ENCODE peak calls at places on chromosomes 16 and 17, in ten cellular contexts. One of them, this sample, is unnamed.

GRCh38 chr17:559699-560378 is 154.8 kb downstream of the VPS53 start:
- DNase-seq in H1: no peak
- DNase-seq in right atrium auricular region: peak; percentile 79
- DNase-seq in body of pancreas: peak; percentile 14
- DNase-seq in cardiac fibroblast: peak; percentile 88
- DNase-seq in foreskin fibroblast: peak; percentile 93
- DNase-seq in brain microvascular endothelial cell: peak; percentile 80
- DNase-seq in H9: no peak
- DNase-seq in lower leg skin: no peak
- DNase-seq in ovary: no peak
- DNase-seq in this sample: peak; percentile 87

GRCh38 chr17:49984283-49984682 is 10.7 kb downstream of the DLX3 start:
- DNase-seq in H1: no peak
- DNase-seq in right atrium auricular region: no peak
- DNase-seq in body of pancreas: no peak
- DNase-seq in cardiac fibroblast: no peak
- DNase-seq in foreskin fibroblast: no peak
- DNase-seq in brain microvascular endothelial cell: no peak
- DNase-seq in H9: peak; percentile 68
- DNase-seq in lower leg skin: no peak
- DNase-seq in ovary: no peak
- DNase-seq in this sample: no peak

GRCh38 chr17:21214777-21215541 is 998 bp upstream of the TMEM11 start:
- DNase-seq in H1: no peak
- DNase-seq in right atrium auricular region: no peak
- DNase-seq in body of pancreas: no peak
- DNase-seq in cardiac fibroblast: peak; percentile 22
- DNase-seq in foreskin fibroblast: peak; percentile 53
- DNase-seq in brain microvascular endothelial cell: peak; percentile 22
- DNase-seq in H9: peak; percentile 69
- DNase-seq in lower leg skin: peak; percentile 89
- DNase-seq in ovary: peak; percentile 48
- DNase-seq in this sample: no peak

GRCh38 chr17:57294629-57295501 is 38.5 kb downstream of the MSI2 start:
- DNase-seq in H1: no peak
- DNase-seq in right atrium auricular region: no peak
- DNase-seq in body of pancreas: no peak
- DNase-seq in cardiac fibroblast: no peak
- DNase-seq in foreskin fibroblast: peak; percentile 36
- DNase-seq in brain microvascular endothelial cell: peak; percentile 29
- DNase-seq in H9: no peak
- DNase-seq in lower leg skin: no peak
- DNase-seq in ovary: no peak
- DNase-seq in this sample: no peak

GRCh38 chr17:79220715-79221291 is 146.2 kb downstream of the ENGASE start:
- DNase-seq in H1: no peak
- DNase-seq in right atrium auricular region: no peak
- DNase-seq in body of pancreas: no peak
- DNase-seq in cardiac fibroblast: no peak
- DNase-seq in foreskin fibroblast: peak; percentile 15
- DNase-seq in brain microvascular endothelial cell: no peak
- DNase-seq in H9: peak; percentile 88
- DNase-seq in lower leg skin: no peak
- DNase-seq in ovary: no peak
- DNase-seq in this sample: no peak

GRCh38 chr17:80169784-80170500 is at the start of gene CARD14:
- DNase-seq in H1: no peak
- DNase-seq in right atrium auricular region: no peak
- DNase-seq in body of pancreas: peak; percentile 40
- DNase-seq in cardiac fibroblast: no peak
- DNase-seq in foreskin fibroblast: no peak
- DNase-seq in brain microvascular endothelial cell: no peak
- DNase-seq in H9: peak; percentile 28
- DNase-seq in lower leg skin: no peak
- DNase-seq in ovary: no peak
- DNase-seq in this sample: no peak

GRCh38 chr17:18184143-18185007 is 747 bp downstream of the ALKBH5 start:
- DNase-seq in H1: no peak
- DNase-seq in right atrium auricular region: peak; percentile 75
- DNase-seq in body of pancreas: peak; percentile 64
- DNase-seq in cardiac fibroblast: peak; percentile 31
- DNase-seq in foreskin fibroblast: peak; percentile 73
- DNase-seq in brain microvascular endothelial cell: no peak
- DNase-seq in H9: peak; percentile 61
- DNase-seq in lower leg skin: peak; percentile 91
- DNase-seq in ovary: peak; percentile 61
- DNase-seq in this sample: no peak

GRCh38 chr16:1781254-1781653 is 1.1 kb downstream of the SPSB3 start:
- DNase-seq in H1: no peak
- DNase-seq in right atrium auricular region: no peak
- DNase-seq in body of pancreas: peak; percentile 12
- DNase-seq in cardiac fibroblast: no peak
- DNase-seq in foreskin fibroblast: no peak
- DNase-seq in brain microvascular endothelial cell: no peak
- DNase-seq in H9: no peak
- DNase-seq in lower leg skin: no peak
- DNase-seq in ovary: peak; percentile 41
- DNase-seq in this sample: no peak

GRCh38 chr17:46979023-46979870 is at the start of gene RPRML:
- DNase-seq in H1: no peak
- DNase-seq in right atrium auricular region: no peak
- DNase-seq in body of pancreas: peak; percentile 47
- DNase-seq in cardiac fibroblast: peak; percentile 32
- DNase-seq in foreskin fibroblast: peak; percentile 51
- DNase-seq in brain microvascular endothelial cell: no peak
- DNase-seq in H9: peak; percentile 77
- DNase-seq in lower leg skin: no peak
- DNase-seq in ovary: peak; percentile 30
- DNase-seq in this sample: no peak

GRCh38 chr17:65902165-65902564 is 289.8 kb downstream of the CEP112 start:
- DNase-seq in H1: no peak
- DNase-seq in right atrium auricular region: no peak
- DNase-seq in body of pancreas: no peak
- DNase-seq in cardiac fibroblast: no peak
- DNase-seq in foreskin fibroblast: no peak
- DNase-seq in brain microvascular endothelial cell: no peak
- DNase-seq in H9: no peak
- DNase-seq in lower leg skin: no peak
- DNase-seq in ovary: no peak
- DNase-seq in this sample: no peak

GRCh38 chr17:38361700-38362465 is 10.2 kb downstream of the SOCS7 start:
- DNase-seq in H1: no peak
- DNase-seq in right atrium auricular region: no peak
- DNase-seq in body of pancreas: no peak
- DNase-seq in cardiac fibroblast: no peak
- DNase-seq in foreskin fibroblast: no peak
- DNase-seq in brain microvascular endothelial cell: no peak
- DNase-seq in H9: no peak
- DNase-seq in lower leg skin: no peak
- DNase-seq in ovary: no peak
- DNase-seq in this sample: no peak

GRCh38 chr16:89048871-89049422 is 44.7 kb upstream of the ACSF3 start:
- DNase-seq in H1: no peak
- DNase-seq in right atrium auricular region: no peak
- DNase-seq in body of pancreas: no peak
- DNase-seq in cardiac fibroblast: no peak
- DNase-seq in foreskin fibroblast: no peak
- DNase-seq in brain microvascular endothelial cell: no peak
- DNase-seq in H9: no peak
- DNase-seq in lower leg skin: no peak
- DNase-seq in ovary: no peak
- DNase-seq in this sample: no peak

GRCh38 chr16:320206-320605 is 32.3 kb downstream of the AXIN1 start:
- DNase-seq in H1: no peak
- DNase-seq in right atrium auricular region: no peak
- DNase-seq in body of pancreas: no peak
- DNase-seq in cardiac fibroblast: no peak
- DNase-seq in foreskin fibroblast: no peak
- DNase-seq in brain microvascular endothelial cell: no peak
- DNase-seq in H9: no peak
- DNase-seq in lower leg skin: no peak
- DNase-seq in ovary: no peak
- DNase-seq in this sample: no peak

GRCh38 chr17:50425682-50426471 is at the start of gene ACSF2:
- DNase-seq in H1: peak; percentile 19
- DNase-seq in right atrium auricular region: peak; percentile 78
- DNase-seq in body of pancreas: peak; percentile 73
- DNase-seq in cardiac fibroblast: peak; percentile 61
- DNase-seq in foreskin fibroblast: peak; percentile 82
- DNase-seq in brain microvascular endothelial cell: peak; percentile 27
- DNase-seq in H9: peak; percentile 83
- DNase-seq in lower leg skin: peak; percentile 93
- DNase-seq in ovary: peak; percentile 77
- DNase-seq in this sample: no peak

GRCh38 chr17:79837888-79838540 is 1.2 kb downstream of the CBX4 start:
- DNase-seq in H1: no peak
- DNase-seq in right atrium auricular region: no peak
- DNase-seq in body of pancreas: peak; percentile 25
- DNase-seq in cardiac fibroblast: no peak
- DNase-seq in foreskin fibroblast: peak; percentile 70
- DNase-seq in brain microvascular endothelial cell: no peak
- DNase-seq in H9: no peak
- DNase-seq in lower leg skin: no peak
- DNase-seq in ovary: peak; percentile 55
- DNase-seq in this sample: no peak

GRCh38 chr17:21463779-21464407 is 87.7 kb downstream of the KCNJ12 start:
- DNase-seq in H1: no peak
- DNase-seq in right atrium auricular region: peak; percentile 58
- DNase-seq in body of pancreas: no peak
- DNase-seq in cardiac fibroblast: no peak
- DNase-seq in foreskin fibroblast: peak; percentile 10
- DNase-seq in brain microvascular endothelial cell: no peak
- DNase-seq in H9: peak; percentile 74
- DNase-seq in lower leg skin: peak; percentile 84
- DNase-seq in ovary: no peak
- DNase-seq in this sample: no peak

GRCh38 chr17:42281571-42282096 is 5.4 kb upstream of the STAT5B start:
- DNase-seq in H1: no peak
- DNase-seq in right atrium auricular region: peak; percentile 44
- DNase-seq in body of pancreas: peak; percentile 87
- DNase-seq in cardiac fibroblast: no peak
- DNase-seq in foreskin fibroblast: no peak
- DNase-seq in brain microvascular endothelial cell: no peak
- DNase-seq in H9: peak; percentile 34
- DNase-seq in lower leg skin: peak; percentile 81
- DNase-seq in ovary: no peak
- DNase-seq in this sample: no peak

GRCh38 chr17:4956493-4957061 is 5.7 kb downstream of the ENO3 start:
- DNase-seq in H1: no peak
- DNase-seq in right atrium auricular region: no peak
- DNase-seq in body of pancreas: peak; percentile 39
- DNase-seq in cardiac fibroblast: no peak
- DNase-seq in foreskin fibroblast: no peak
- DNase-seq in brain microvascular endothelial cell: no peak
- DNase-seq in H9: peak; percentile 86
- DNase-seq in lower leg skin: peak; percentile 86
- DNase-seq in ovary: no peak
- DNase-seq in this sample: no peak
- TF ChIP-seq CTCF in H1: peak; percentile 74
- TF ChIP-seq CTCF in right atrium auricular region: no peak
- TF ChIP-seq CTCF in body of pancreas: peak; percentile 17
- TF ChIP-seq CTCF in cardiac fibroblast: peak; percentile 22
- TF ChIP-seq CTCF in foreskin fibroblast: no peak
- TF ChIP-seq CTCF in brain microvascular endothelial cell: peak; percentile 39
- TF ChIP-seq CTCF in H9: peak; percentile 71
- TF ChIP-seq CTCF in lower leg skin: no peak
- TF ChIP-seq CTCF in ovary: no peak
- TF ChIP-seq CTCF in this sample: peak; percentile 1

DNA sequence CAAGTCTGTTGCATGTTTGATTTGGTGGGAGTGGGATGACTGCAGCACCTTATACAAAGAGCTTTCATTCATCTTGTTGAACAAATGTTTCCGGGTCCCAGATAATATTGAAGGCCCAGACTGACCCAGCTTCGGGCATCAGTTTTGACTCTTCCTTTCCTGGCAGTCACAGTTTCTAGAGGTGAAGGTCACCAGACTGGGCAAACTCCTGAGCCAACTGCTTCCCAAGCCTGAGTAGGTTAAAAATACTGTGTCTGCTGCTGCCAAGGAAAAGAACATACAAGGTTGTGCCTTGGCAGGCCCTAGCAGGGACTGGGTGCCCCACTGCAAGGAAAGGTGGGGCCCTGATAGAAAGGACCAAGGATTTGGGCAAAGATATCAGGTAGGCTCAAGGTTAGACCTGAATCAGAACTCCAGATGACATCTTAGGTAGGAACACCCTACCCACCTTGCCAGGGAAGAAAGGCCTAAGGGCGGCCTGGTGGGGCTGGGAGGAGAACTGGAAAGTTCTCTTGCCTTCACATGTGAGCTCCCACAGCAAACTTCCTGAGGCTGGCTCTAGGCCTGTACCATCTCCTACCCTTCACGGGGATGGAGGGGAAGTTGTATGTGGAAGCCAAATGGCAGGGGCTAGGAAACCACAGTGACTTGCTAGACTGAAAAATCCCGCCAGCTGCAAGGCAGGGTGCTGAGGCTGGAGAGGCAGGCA is 4.6 kb upstream of the KAT8 start:
- DNase-seq in H1: no peak
- DNase-seq in right atrium auricular region: no peak
- DNase-seq in body of pancreas: no peak
- DNase-seq in cardiac fibroblast: no peak
- DNase-seq in foreskin fibroblast: no peak
- DNase-seq in brain microvascular endothelial cell: no peak
- DNase-seq in H9: no peak
- DNase-seq in lower leg skin: no peak
- DNase-seq in ovary: no peak
- DNase-seq in this sample: no peak
- TF ChIP-seq CTCF in H1: no peak
- TF ChIP-seq CTCF in right atrium auricular region: no peak
- TF ChIP-seq CTCF in body of pancreas: no peak
- TF ChIP-seq CTCF in cardiac fibroblast: no peak
- TF ChIP-seq CTCF in foreskin fibroblast: no peak
- TF ChIP-seq CTCF in brain microvascular endothelial cell: no peak
- TF ChIP-seq CTCF in H9: no peak
- TF ChIP-seq CTCF in lower leg skin: no peak
- TF ChIP-seq CTCF in ovary: no peak
- TF ChIP-seq CTCF in this sample: no peak

GRCh38 chr16:15055141-15056053 is 477 bp downstream of the NTAN1 start:
- DNase-seq in H1: no peak
- DNase-seq in right atrium auricular region: peak; percentile 59
- DNase-seq in body of pancreas: peak; percentile 49
- DNase-seq in cardiac fibroblast: peak; percentile 39
- DNase-seq in foreskin fibroblast: peak; percentile 62
- DNase-seq in brain microvascular endothelial cell: no peak
- DNase-seq in H9: no peak
- DNase-seq in lower leg skin: peak; percentile 93
- DNase-seq in ovary: no peak
- DNase-seq in this sample: no peak
- TF ChIP-seq CTCF in H1: no peak
- TF ChIP-seq CTCF in right atrium auricular region: no peak
- TF ChIP-seq CTCF in body of pancreas: no peak
- TF ChIP-seq CTCF in cardiac fibroblast: no peak
- TF ChIP-seq CTCF in foreskin fibroblast: no peak
- TF ChIP-seq CTCF in brain microvascular endothelial cell: no peak
- TF ChIP-seq CTCF in H9: peak; percentile 44
- TF ChIP-seq CTCF in lower leg skin: no peak
- TF ChIP-seq CTCF in ovary: no peak
- TF ChIP-seq CTCF in this sample: no peak

DNA sequence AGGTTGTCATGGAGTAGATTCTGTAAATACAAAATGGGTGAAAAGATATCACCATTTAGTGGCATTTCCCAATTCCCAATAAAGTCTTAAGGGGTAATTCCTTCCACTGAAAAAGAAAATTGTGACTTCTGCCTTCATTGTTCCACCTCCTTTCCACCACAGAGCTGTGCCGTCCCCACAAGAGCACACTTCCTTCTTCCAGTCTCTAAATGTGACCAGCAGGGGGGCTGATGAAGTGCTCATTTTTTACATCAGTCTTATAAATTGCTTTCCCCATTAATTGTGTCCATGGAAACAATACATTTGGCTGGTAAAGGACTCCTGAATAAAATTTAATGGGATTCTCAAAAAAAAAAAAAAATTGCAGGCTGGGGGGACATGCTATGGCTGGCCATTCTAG is 260.8 kb upstream of the PSMD7 start:
- DNase-seq in H1: no peak
- DNase-seq in right atrium auricular region: no peak
- DNase-seq in body of pancreas: no peak
- DNase-seq in cardiac fibroblast: peak; percentile 1
- DNase-seq in foreskin fibroblast: peak; percentile 0
- DNase-seq in brain microvascular endothelial cell: peak; percentile 5
- DNase-seq in H9: no peak
- DNase-seq in lower leg skin: no peak
- DNase-seq in ovary: no peak
- DNase-seq in this sample: no peak
- TF ChIP-seq CTCF in H1: peak; percentile 43
- TF ChIP-seq CTCF in right atrium auricular region: no peak
- TF ChIP-seq CTCF in body of pancreas: no peak
- TF ChIP-seq CTCF in cardiac fibroblast: peak; percentile 24
- TF ChIP-seq CTCF in foreskin fibroblast: peak; percentile 21
- TF ChIP-seq CTCF in brain microvascular endothelial cell: peak; percentile 49
- TF ChIP-seq CTCF in H9: peak; percentile 52
- TF ChIP-seq CTCF in lower leg skin: no peak
- TF ChIP-seq CTCF in ovary: no peak
- TF ChIP-seq CTCF in this sample: peak; percentile 28